ENCODE peak calls at places on chromosomes 4 and X, in ten cellular contexts. H, J, W, Q, M, P, D, Y, K and R are unnamed samples.

GRCh38 chr4:7004331-7004730 is 38.8 kb upstream of the TADA2B start:
- DNase-seq in H (no peak), J (peak), W (no peak), Q (no peak), M (no peak), P (peak), D (no peak), Y (no peak), K (no peak), R (no peak)

GRCh38 chr4:77599378-77599777 is 6.2 kb upstream of the CXCL13 start:
- DNase-seq in H (no peak), J (no peak), W (peak), Q (peak), M (peak), P (peak), D (no peak), Y (no peak), K (peak), R (peak)

GRCh38 chr4:7564242-7564641 is 129.5 kb upstream of the PSAPL1 start:
- DNase-seq in H (no peak), J (no peak), W (no peak), Q (no peak), M (no peak), P (no peak), D (no peak), Y (no peak), K (no peak), R (no peak)

GRCh38 chr4:185113340-185113739 is 29.7 kb upstream of the SLC25A4 start:
- DNase-seq in H (no peak), J (no peak), W (no peak), Q (no peak), M (peak), P (no peak), D (no peak), Y (no peak), K (no peak), R (no peak)

GRCh38 chr4:53855886-53856260 is 208.5 kb downstream of the CHIC2 start:
- DNase-seq in H (no peak), J (peak), W (peak), Q (no peak), M (peak), P (peak), D (no peak), Y (no peak), K (no peak), R (no peak)

GRCh38 chr4:79747252-79747651 is 325.8 kb downstream of the ANTXR2 start:
- DNase-seq in H (no peak), J (no peak), W (no peak), Q (no peak), M (no peak), P (no peak), D (no peak), Y (no peak), K (no peak), R (no peak)

GRCh38 chr4:142128529-142128928 is 492.1 kb downstream of the IL15 start:
- DNase-seq in H (no peak), J (no peak), W (no peak), Q (no peak), M (peak), P (no peak), D (no peak), Y (no peak), K (no peak), R (no peak)

GRCh38 chrX:16528620-16529019 is 121.3 kb upstream of the S100G start:
- DNase-seq in H (no peak), J (no peak), W (no peak), Q (no peak), M (no peak), P (no peak), D (no peak), Y (no peak), K (no peak), R (no peak)

GRCh38 chr4:86453044-86453501 is 93.2 kb upstream of the MAPK10 start:
- DNase-seq in H (no peak), J (no peak), W (peak), Q (peak), M (peak), P (no peak), D (no peak), Y (no peak), K (no peak), R (no peak)

GRCh38 chr4:145935253-145936141 is 3.1 kb downstream of the ZNF827 start:
- DNase-seq in H (peak), J (no peak), W (peak), Q (peak), M (peak), P (peak), D (no peak), Y (no peak), K (no peak), R (no peak)

GRCh38 chr4:155399974-155400697 is 23.4 kb upstream of the MAP9 start:
- DNase-seq in H (no peak), J (no peak), W (no peak), Q (no peak), M (no peak), P (no peak), D (no peak), Y (no peak), K (no peak), R (no peak)

GRCh38 chr4:139720806-139721205 is 55.2 kb downstream of the MGST2 start:
- DNase-seq in H (no peak), J (no peak), W (no peak), Q (no peak), M (no peak), P (no peak), D (no peak), Y (no peak), K (no peak), R (no peak)

GRCh38 chrX:36577006-36577405 is 431.2 kb upstream of the FAM47C start:
- DNase-seq in H (no peak), J (no peak), W (no peak), Q (no peak), M (no peak), P (no peak), D (no peak), Y (no peak), K (no peak), R (no peak)

GRCh38 chr4:158739600-158739999 is 16.4 kb upstream of the PPID start:
- DNase-seq in H (no peak), J (no peak), W (no peak), Q (no peak), M (no peak), P (no peak), D (no peak), Y (no peak), K (no peak), R (no peak)

GRCh38 chr4:55311792-55312490 is 34.1 kb upstream of the SRD5A3 start:
- DNase-seq in H (no peak), J (no peak), W (no peak), Q (no peak), M (peak), P (no peak), D (no peak), Y (no peak), K (no peak), R (no peak)

GRCh38 chr4:76666940-76667532 is 230.9 kb downstream of the SOWAHB start:
- DNase-seq in H (no peak), J (no peak), W (no peak), Q (no peak), M (peak), P (no peak), D (no peak), Y (no peak), K (no peak), R (no peak)

GRCh38 chr4:78292336-78292735 is 235.2 kb downstream of the FRAS1 start:
- DNase-seq in H (no peak), J (no peak), W (no peak), Q (no peak), M (no peak), P (no peak), D (no peak), Y (no peak), K (no peak), R (no peak)

GRCh38 chr4:137621056-137621455 is 88.8 kb upstream of the PCDH18 start:
- DNase-seq in H (no peak), J (no peak), W (no peak), Q (no peak), M (no peak), P (no peak), D (peak), Y (no peak), K (no peak), R (no peak)

GRCh38 chrX:40145670-40146470 is 48.1 kb upstream of the BCOR start:
- DNase-seq in H (no peak), J (no peak), W (peak), Q (no peak), M (no peak), P (peak), D (no peak), Y (no peak), K (no peak), R (no peak)

GRCh38 chr4:150082241-150082640 is 4.0 kb downstream of the DCLK2 start:
- DNase-seq in H (no peak), J (no peak), W (no peak), Q (no peak), M (no peak), P (no peak), D (no peak), Y (no peak), K (no peak), R (no peak)

GRCh38 chr4:53653484-53654053 is 62.3 kb upstream of the LNX1 start:
- DNase-seq in H (no peak), J (no peak), W (no peak), Q (peak), M (peak), P (peak), D (peak), Y (no peak), K (no peak), R (peak)

GRCh38 chr4:7171191-7171900 is 21.0 kb upstream of the SORCS2 start:
- DNase-seq in H (peak), J (no peak), W (no peak), Q (no peak), M (no peak), P (no peak), D (no peak), Y (no peak), K (no peak), R (no peak)

GRCh38 chr4:145878501-145879435 is 59.9 kb downstream of the ZNF827 start:
- DNase-seq in H (no peak), J (peak), W (no peak), Q (no peak), M (peak), P (peak), D (peak), Y (no peak), K (no peak), R (no peak)

GRCh38 chr4:120960868-120961267 is 38.3 kb upstream of the PRDM5 start:
- DNase-seq in H (no peak), J (no peak), W (no peak), Q (no peak), M (no peak), P (no peak), D (no peak), Y (no peak), K (no peak), R (no peak)

GRCh38 chrX:100609591-100609990 is 24.9 kb downstream of the TNMD start:
- DNase-seq in H (no peak), J (no peak), W (no peak), Q (no peak), M (no peak), P (peak), D (no peak), Y (no peak), K (no peak), R (no peak)

GRCh38 chr4:67437974-67438713 is 107.2 kb downstream of the CENPC start:
- DNase-seq in H (no peak), J (peak), W (peak), Q (no peak), M (peak), P (peak), D (no peak), Y (no peak), K (peak), R (no peak)

GRCh38 chr4:78629991-78630541 is 78.5 kb downstream of the ANXA3 start:
- DNase-seq in H (no peak), J (no peak), W (no peak), Q (no peak), M (no peak), P (no peak), D (no peak), Y (no peak), K (no peak), R (no peak)

GRCh38 chr4:44725861-44726820 is at the start of gene GNPDA2:
- DNase-seq in H (peak), J (peak), W (peak), Q (peak), M (peak), P (peak), D (peak), Y (peak), K (peak), R (peak)

GRCh38 chr4:152352645-152353116 is 183.2 kb downstream of the FBXW7 start:
- DNase-seq in H (peak), J (peak), W (peak), Q (peak), M (peak), P (peak), D (peak), Y (no peak), K (peak), R (peak)

GRCh38 chr4:113673450-113673849 is 88.1 kb downstream of the CAMK2D start:
- DNase-seq in H (no peak), J (no peak), W (no peak), Q (no peak), M (no peak), P (peak), D (no peak), Y (no peak), K (no peak), R (no peak)

GRCh38 chr4:169440446-169440845 is 169.7 kb upstream of the SH3RF1 start:
- DNase-seq in H (no peak), J (no peak), W (no peak), Q (no peak), M (peak), P (no peak), D (no peak), Y (no peak), K (no peak), R (no peak)

GRCh38 chrX:49793686-49794085 is 35.4 kb upstream of the PAGE4 start:
- DNase-seq in H (no peak), J (no peak), W (no peak), Q (no peak), M (no peak), P (no peak), D (no peak), Y (no peak), K (no peak), R (no peak)